ENCODE peak calls at places on chromosomes 4 and X, in nine cellular contexts. A is stimulated activated CD4-positive, alpha-beta T cell treated with anti-CD3 and anti-CD28 coated beads, Interleukin-2, amount 100 ng/mL, for 48 hours; Q is iris pigment epithelial cell; V is fibroblast of lung; I is cardiac fibroblast; S is EL; U is activated T-cell treated with anti-CD3 and anti-CD28 coated beads, Interleukin-2, amount 50 U/mL, for 72 hours; N is T-helper 1 cell; D is substantia nigra. M is an unnamed sample.

GRCh38 chr4:17165256-17165655 is 266.8 kb upstream of the LDB2 start:
- DNase-seq in Q (no peak), I (peak; percentile 24), N (no peak), U (no peak), V (peak; percentile 35), D (no peak), A (no peak), S (no peak), M (no peak)

GRCh38 chr4:181008164-181008563 is 1235.0 kb upstream of the TENM3 start:
- DNase-seq in V (peak; percentile 81), I (no peak), S (peak; percentile 3), U (no peak), Q (peak; percentile 23), N (no peak), A (no peak), D (no peak), M (no peak)

GRCh38 chrX:123504047-123504446 is 228.8 kb downstream of the THOC2 start:
- DNase-seq in V (peak; percentile 52), U (no peak), Q (no peak), D (no peak), A (no peak), I (no peak), N (no peak), S (peak; percentile 48), M (no peak)

GRCh38 chrX:102155806-102156179 is at the start of gene BEX5:
- DNase-seq in N (peak; percentile 50), D (peak; percentile 25), V (no peak), A (peak; percentile 40), I (no peak), Q (no peak), S (peak; percentile 1), U (peak; percentile 58), M (no peak)

GRCh38 chr4:53346920-53347852 is 18.7 kb downstream of the SCFD2 start:
- DNase-seq in I (peak; percentile 45), V (peak; percentile 66), S (peak; percentile 88), U (no peak), D (no peak), A (no peak), N (no peak), Q (peak; percentile 28), M (no peak)

GRCh38 chrX:135421537-135421931 is 210 bp upstream of the SMIM10L2A start:
- DNase-seq in V (peak; percentile 46), A (peak; percentile 80), Q (peak; percentile 55), U (peak; percentile 87), N (peak; percentile 82), D (peak; percentile 73), S (peak; percentile 54), I (peak; percentile 71), M (peak; percentile 35)

GRCh38 chr4:114398386-114398785 is 200.2 kb upstream of the UGT8 start:
- DNase-seq in S (no peak), D (no peak), I (no peak), V (no peak), Q (no peak), N (no peak), U (no peak), A (no peak), M (no peak)

GRCh38 chrX:72115380-72115779 is 16.3 kb downstream of the RTL5 start:
- DNase-seq in D (no peak), Q (no peak), A (no peak), U (no peak), I (no peak), S (no peak), V (no peak), N (no peak), M (no peak)

GRCh38 chr4:78379991-78380739 is 171.4 kb upstream of the ANXA3 start:
- DNase-seq in D (no peak), U (no peak), S (peak; percentile 42), Q (peak; percentile 31), N (no peak), A (no peak), I (peak; percentile 51), V (peak; percentile 64), M (no peak)

GRCh38 chrX:150697641-150698040 is 4.4 kb downstream of the MTMR1 start:
- DNase-seq in D (no peak), V (no peak), A (no peak), I (no peak), Q (no peak), S (no peak), N (no peak), U (peak; percentile 33), M (no peak)

GRCh38 chr4:23324291-23324690 is 565.6 kb downstream of the PPARGC1A start:
- DNase-seq in N (no peak), D (no peak), A (no peak), I (peak; percentile 13), U (no peak), V (peak; percentile 86), S (no peak), Q (peak; percentile 6), M (no peak)

GRCh38 chrX:153481043-153481442 is 10.7 kb upstream of the HAUS7 start:
- DNase-seq in V (no peak), N (no peak), D (no peak), U (no peak), S (no peak), I (no peak), Q (no peak), A (no peak), M (no peak)

GRCh38 chrX:27438937-27439336 is 24.2 kb downstream of the PPP4R3C start:
- DNase-seq in U (no peak), Q (no peak), I (no peak), A (no peak), D (no peak), S (no peak), N (no peak), V (no peak), M (no peak)

GRCh38 chr4:128871948-128872347 is 62.4 kb downstream of the JADE1 start:
- DNase-seq in D (no peak), U (no peak), S (peak; percentile 97), V (peak; percentile 90), A (no peak), N (no peak), Q (peak; percentile 98), I (peak; percentile 58), M (no peak)

GRCh38 chr4:186191266-186192067 is at the start of gene CYP4V2:
- DNase-seq in V (peak; percentile 79), Q (peak; percentile 78), S (peak; percentile 77), D (peak; percentile 79), I (peak; percentile 88), N (peak; percentile 74), A (peak; percentile 77), U (peak; percentile 92), M (peak; percentile 62)

GRCh38 chrX:152821145-152821765 is 9.3 kb downstream of the CETN2 start:
- DNase-seq in D (no peak), V (peak; percentile 11), S (peak; percentile 31), A (peak; percentile 11), Q (peak; percentile 31), I (peak; percentile 45), N (no peak), U (peak; percentile 16), M (no peak)

GRCh38 chrX:20063716-20064351 is 52.9 kb downstream of the MAP7D2 start:
- DNase-seq in D (no peak), A (peak; percentile 11), U (no peak), Q (peak; percentile 5), S (no peak), V (no peak), N (no peak), I (no peak), M (no peak)

GRCh38 chrX:38561951-38562719 is 793 bp downstream of the TSPAN7 start:
- DNase-seq in U (peak; percentile 7), D (peak; percentile 13), S (no peak), I (no peak), N (no peak), Q (no peak), A (no peak), V (no peak), M (peak; percentile 11)

GRCh38 chrX:42456301-42456700 is 321.7 kb downstream of the PPP1R2C start:
- DNase-seq in A (no peak), Q (no peak), I (no peak), S (no peak), U (no peak), N (no peak), V (no peak), D (no peak), M (no peak)

GRCh38 chrX:42269186-42269585 is 345.8 kb upstream of the CASK start:
- DNase-seq in Q (peak; percentile 3), D (no peak), S (peak; percentile 13), I (peak; percentile 11), A (no peak), U (no peak), V (no peak), N (no peak), M (no peak)

GRCh38 chrX:45479196-45479834 is 278.6 kb upstream of the DIPK2B start:
- DNase-seq in A (no peak), S (peak; percentile 83), I (peak; percentile 75), V (peak; percentile 95), N (no peak), D (no peak), Q (peak; percentile 92), U (no peak), M (no peak)

GRCh38 chrX:151359931-151360871 is 36.8 kb upstream of the VMA21 start:
- DNase-seq in I (peak; percentile 12), D (no peak), U (peak; percentile 48), V (no peak), Q (peak; percentile 9), S (peak; percentile 9), N (peak; percentile 14), A (peak; percentile 49), M (no peak)

GRCh38 chr4:138958519-138958918 is 57.1 kb upstream of the NOCT start:
- DNase-seq in N (no peak), A (no peak), D (no peak), S (no peak), V (no peak), U (no peak), Q (no peak), I (no peak), M (no peak)

GRCh38 chr4:56981795-56982201 is 3.1 kb downstream of the POLR2B start:
- DNase-seq in D (no peak), S (peak; percentile 57), Q (peak; percentile 78), N (no peak), A (no peak), I (peak; percentile 66), U (no peak), V (peak; percentile 84), M (no peak)

GRCh38 chrX:12210196-12210815 is 72.0 kb downstream of the FRMPD4 start:
- DNase-seq in D (no peak), Q (peak; percentile 18), N (no peak), V (peak; percentile 72), A (no peak), U (no peak), S (peak; percentile 73), I (peak; percentile 70), M (no peak)

GRCh38 chr4:169283114-169283509 is 12.4 kb upstream of the SH3RF1 start:
- DNase-seq in U (no peak), D (no peak), V (peak; percentile 98), A (no peak), I (peak; percentile 84), N (no peak), Q (peak; percentile 90), S (peak; percentile 91), M (no peak)

GRCh38 chr4:96150501-96150900 is 310.6 kb downstream of the PDHA2 start:
- DNase-seq in U (no peak), N (no peak), A (no peak), D (no peak), I (peak; percentile 71), Q (no peak), V (peak; percentile 14), S (no peak), M (no peak)

GRCh38 chrX:72107320-72107719 is 24.4 kb downstream of the RTL5 start:
- DNase-seq in N (no peak), D (no peak), Q (peak; percentile 50), U (no peak), V (no peak), S (peak; percentile 72), I (no peak), A (no peak), M (no peak)

GRCh38 chr4:118824141-118824540 is 11.8 kb downstream of the SEC24D start:
- DNase-seq in D (no peak), A (no peak), S (no peak), N (no peak), I (no peak), Q (no peak), V (no peak), U (no peak), M (no peak)

GRCh38 chrX:10278716-10279115 is 121.9 kb downstream of the CLCN4 start:
- DNase-seq in N (no peak), I (no peak), U (no peak), S (no peak), Q (no peak), A (no peak), V (no peak), D (no peak), M (no peak)

GRCh38 chr4:150849016-150849415 is 166.1 kb downstream of the LRBA start:
- DNase-seq in U (no peak), N (no peak), Q (peak; percentile 1), S (no peak), D (no peak), A (no peak), V (peak; percentile 30), I (no peak), M (no peak)

M was measured in gastrocnemius medialis.